ENCODE peak calls at places on chromosome 5, in nine cellular contexts. One of them, this sample, is unnamed.

GRCh38 chr5:1652873-1653707 is 129.3 kb upstream of the LPCAT1 start:
- DNase-seq in GM12865: peak
- DNase-seq in SW 1271: no peak
- DNase-seq in A549: no peak
- DNase-seq in MV-4-11: peak
- DNase-seq in ovary: no peak
- DNase-seq in NCI-H2029 treated with DMSO at 0.1 percent for 48 hours: no peak
- DNase-seq in foreskin fibroblast: no peak
- DNase-seq in GM04503: no peak
- DNase-seq in this sample: peak

GRCh38 chr5:171927345-171927941 is 79.0 kb downstream of the FBXW11 start:
- DNase-seq in GM12865: no peak
- DNase-seq in SW 1271: no peak
- DNase-seq in A549: no peak
- DNase-seq in MV-4-11: peak
- DNase-seq in ovary: no peak
- DNase-seq in NCI-H2029 treated with DMSO at 0.1 percent for 48 hours: no peak
- DNase-seq in foreskin fibroblast: no peak
- DNase-seq in GM04503: no peak
- DNase-seq in this sample: peak

GRCh38 chr5:125269926-125270325 is 523.5 kb upstream of the ZNF608 start:
- DNase-seq in GM12865: no peak
- DNase-seq in SW 1271: no peak
- DNase-seq in A549: no peak
- DNase-seq in MV-4-11: no peak
- DNase-seq in ovary: no peak
- DNase-seq in NCI-H2029 treated with DMSO at 0.1 percent for 48 hours: no peak
- DNase-seq in foreskin fibroblast: no peak
- DNase-seq in GM04503: no peak
- DNase-seq in this sample: no peak

GRCh38 chr5:67190443-67190842 is 6.2 kb downstream of the CD180 start:
- DNase-seq in GM12865: no peak
- DNase-seq in SW 1271: no peak
- DNase-seq in A549: no peak
- DNase-seq in MV-4-11: peak
- DNase-seq in ovary: no peak
- DNase-seq in NCI-H2029 treated with DMSO at 0.1 percent for 48 hours: no peak
- DNase-seq in foreskin fibroblast: no peak
- DNase-seq in GM04503: no peak
- DNase-seq in this sample: no peak

GRCh38 chr5:74638776-74639537 is 1.6 kb downstream of the ENC1 start:
- DNase-seq in GM12865: peak
- DNase-seq in SW 1271: no peak
- DNase-seq in A549: no peak
- DNase-seq in MV-4-11: no peak
- DNase-seq in ovary: no peak
- DNase-seq in NCI-H2029 treated with DMSO at 0.1 percent for 48 hours: peak
- DNase-seq in foreskin fibroblast: no peak
- DNase-seq in GM04503: no peak
- DNase-seq in this sample: peak

GRCh38 chr5:102738037-102738436 is 17.1 kb upstream of the PAM start:
- DNase-seq in GM12865: no peak
- DNase-seq in SW 1271: no peak
- DNase-seq in A549: no peak
- DNase-seq in MV-4-11: no peak
- DNase-seq in ovary: no peak
- DNase-seq in NCI-H2029 treated with DMSO at 0.1 percent for 48 hours: no peak
- DNase-seq in foreskin fibroblast: no peak
- DNase-seq in GM04503: no peak
- DNase-seq in this sample: no peak

GRCh38 chr5:150778103-150778516 is 447 bp upstream of the SMIM3 start:
- DNase-seq in GM12865: no peak
- DNase-seq in SW 1271: no peak
- DNase-seq in A549: no peak
- DNase-seq in MV-4-11: no peak
- DNase-seq in ovary: no peak
- DNase-seq in NCI-H2029 treated with DMSO at 0.1 percent for 48 hours: no peak
- DNase-seq in foreskin fibroblast: no peak
- DNase-seq in GM04503: no peak
- DNase-seq in this sample: no peak

GRCh38 chr5:59356813-59357381 is 536.6 kb downstream of the PDE4D start:
- DNase-seq in GM12865: no peak
- DNase-seq in SW 1271: no peak
- DNase-seq in A549: no peak
- DNase-seq in MV-4-11: peak
- DNase-seq in ovary: peak
- DNase-seq in NCI-H2029 treated with DMSO at 0.1 percent for 48 hours: no peak
- DNase-seq in foreskin fibroblast: no peak
- DNase-seq in GM04503: no peak
- DNase-seq in this sample: peak

GRCh38 chr5:132418876-132419275 is 49.4 kb downstream of the SLC22A5 start:
- DNase-seq in GM12865: no peak
- DNase-seq in SW 1271: no peak
- DNase-seq in A549: no peak
- DNase-seq in MV-4-11: no peak
- DNase-seq in ovary: no peak
- DNase-seq in NCI-H2029 treated with DMSO at 0.1 percent for 48 hours: no peak
- DNase-seq in foreskin fibroblast: no peak
- DNase-seq in GM04503: no peak
- DNase-seq in this sample: no peak

GRCh38 chr5:76861616-76862015 is 11.8 kb downstream of the S100Z start:
- DNase-seq in GM12865: no peak
- DNase-seq in SW 1271: no peak
- DNase-seq in A549: no peak
- DNase-seq in MV-4-11: no peak
- DNase-seq in ovary: no peak
- DNase-seq in NCI-H2029 treated with DMSO at 0.1 percent for 48 hours: no peak
- DNase-seq in foreskin fibroblast: no peak
- DNase-seq in GM04503: no peak
- DNase-seq in this sample: no peak

GRCh38 chr5:124658867-124659557 is 87.4 kb downstream of the ZNF608 start:
- DNase-seq in GM12865: peak
- DNase-seq in SW 1271: no peak
- DNase-seq in A549: no peak
- DNase-seq in MV-4-11: peak
- DNase-seq in ovary: no peak
- DNase-seq in NCI-H2029 treated with DMSO at 0.1 percent for 48 hours: no peak
- DNase-seq in foreskin fibroblast: no peak
- DNase-seq in GM04503: no peak
- DNase-seq in this sample: peak

GRCh38 chr5:136048966-136049365 is 20.2 kb downstream of the TGFBI start:
- DNase-seq in GM12865: no peak
- DNase-seq in SW 1271: no peak
- DNase-seq in A549: no peak
- DNase-seq in MV-4-11: no peak
- DNase-seq in ovary: no peak
- DNase-seq in NCI-H2029 treated with DMSO at 0.1 percent for 48 hours: no peak
- DNase-seq in foreskin fibroblast: no peak
- DNase-seq in GM04503: no peak
- DNase-seq in this sample: no peak

GRCh38 chr5:147673276-147673675 is 109.3 kb downstream of the JAKMIP2 start:
- DNase-seq in GM12865: no peak
- DNase-seq in SW 1271: no peak
- DNase-seq in A549: no peak
- DNase-seq in MV-4-11: no peak
- DNase-seq in ovary: no peak
- DNase-seq in NCI-H2029 treated with DMSO at 0.1 percent for 48 hours: peak
- DNase-seq in foreskin fibroblast: no peak
- DNase-seq in GM04503: no peak
- DNase-seq in this sample: no peak

GRCh38 chr5:95715799-95716461 is 15.2 kb upstream of the RHOBTB3 start:
- DNase-seq in GM12865: peak
- DNase-seq in SW 1271: peak
- DNase-seq in A549: no peak
- DNase-seq in MV-4-11: no peak
- DNase-seq in ovary: no peak
- DNase-seq in NCI-H2029 treated with DMSO at 0.1 percent for 48 hours: no peak
- DNase-seq in foreskin fibroblast: peak
- DNase-seq in GM04503: peak
- DNase-seq in this sample: no peak

This sample was measured in Kasumi-1.